ENCODE peak calls at places on chromosome 7, in eight cellular contexts. One of them, this sample, is unnamed.

GRCh38 chr7:128022631-128023532 is 8.4 kb downstream of the LRRC4 start:
- DNase-seq in EL: peak; percentile 80
- DNase-seq in stimulated activated CD4-positive, alpha-beta T cell treated with anti-CD3 and anti-CD28 coated beads, Interleukin-15, amount 100 ng/mL, for 24 hours: no peak
- DNase-seq in brain microvascular endothelial cell: peak; percentile 27
- DNase-seq in left lung: no peak
- DNase-seq in mesendoderm: peak; percentile 53
- DNase-seq in kidney tubule cell: peak; percentile 81
- DNase-seq in GM19239: no peak
- DNase-seq in this sample: no peak

GRCh38 chr7:27700501-27700900 is 37.8 kb upstream of the HIBADH start:
- DNase-seq in left lung: no peak
- DNase-seq in stimulated activated CD4-positive, alpha-beta T cell treated with anti-CD3 and anti-CD28 coated beads, Interleukin-15, amount 100 ng/mL, for 24 hours: no peak
- DNase-seq in kidney tubule cell: no peak
- DNase-seq in brain microvascular endothelial cell: no peak
- DNase-seq in GM19239: no peak
- DNase-seq in mesendoderm: no peak
- DNase-seq in EL: no peak
- DNase-seq in this sample: no peak

GRCh38 chr7:126657599-126658358 is 595.0 kb downstream of the GRM8 start:
- DNase-seq in kidney tubule cell: peak; percentile 13
- DNase-seq in stimulated activated CD4-positive, alpha-beta T cell treated with anti-CD3 and anti-CD28 coated beads, Interleukin-15, amount 100 ng/mL, for 24 hours: no peak
- DNase-seq in EL: no peak
- DNase-seq in left lung: no peak
- DNase-seq in brain microvascular endothelial cell: no peak
- DNase-seq in GM19239: peak; percentile 33
- DNase-seq in mesendoderm: no peak
- DNase-seq in this sample: no peak

GRCh38 chr7:32648408-32649156 is 153.3 kb downstream of the AVL9 start:
- DNase-seq in stimulated activated CD4-positive, alpha-beta T cell treated with anti-CD3 and anti-CD28 coated beads, Interleukin-15, amount 100 ng/mL, for 24 hours: no peak
- DNase-seq in GM19239: no peak
- DNase-seq in brain microvascular endothelial cell: no peak
- DNase-seq in kidney tubule cell: no peak
- DNase-seq in EL: no peak
- DNase-seq in mesendoderm: no peak
- DNase-seq in left lung: no peak
- DNase-seq in this sample: no peak

GRCh38 chr7:52726493-52726892 is 308.9 kb upstream of the POM121L12 start:
- DNase-seq in EL: no peak
- DNase-seq in GM19239: no peak
- DNase-seq in mesendoderm: no peak
- DNase-seq in left lung: no peak
- DNase-seq in stimulated activated CD4-positive, alpha-beta T cell treated with anti-CD3 and anti-CD28 coated beads, Interleukin-15, amount 100 ng/mL, for 24 hours: no peak
- DNase-seq in kidney tubule cell: peak; percentile 21
- DNase-seq in brain microvascular endothelial cell: no peak
- DNase-seq in this sample: no peak

GRCh38 chr7:2908103-2908683 is 64.1 kb upstream of the GNA12 start:
- DNase-seq in GM19239: no peak
- DNase-seq in EL: no peak
- DNase-seq in kidney tubule cell: no peak
- DNase-seq in mesendoderm: no peak
- DNase-seq in left lung: peak; percentile 14
- DNase-seq in stimulated activated CD4-positive, alpha-beta T cell treated with anti-CD3 and anti-CD28 coated beads, Interleukin-15, amount 100 ng/mL, for 24 hours: no peak
- DNase-seq in brain microvascular endothelial cell: no peak
- DNase-seq in this sample: no peak

GRCh38 chr7:66307591-66308215 is 102.6 kb downstream of the TPST1 start:
- DNase-seq in stimulated activated CD4-positive, alpha-beta T cell treated with anti-CD3 and anti-CD28 coated beads, Interleukin-15, amount 100 ng/mL, for 24 hours: no peak
- DNase-seq in brain microvascular endothelial cell: peak; percentile 48
- DNase-seq in EL: peak; percentile 35
- DNase-seq in mesendoderm: no peak
- DNase-seq in GM19239: no peak
- DNase-seq in kidney tubule cell: peak; percentile 55
- DNase-seq in left lung: no peak
- DNase-seq in this sample: no peak

GRCh38 chr7:130490888-130491771 is 755 bp upstream of the MEST start:
- DNase-seq in stimulated activated CD4-positive, alpha-beta T cell treated with anti-CD3 and anti-CD28 coated beads, Interleukin-15, amount 100 ng/mL, for 24 hours: peak; percentile 52
- DNase-seq in kidney tubule cell: peak; percentile 25
- DNase-seq in EL: peak; percentile 38
- DNase-seq in brain microvascular endothelial cell: peak; percentile 29
- DNase-seq in left lung: peak; percentile 84
- DNase-seq in mesendoderm: no peak
- DNase-seq in GM19239: no peak
- DNase-seq in this sample: peak; percentile 81

GRCh38 chr7:122092964-122093797 is 50.9 kb downstream of the AASS start:
- DNase-seq in stimulated activated CD4-positive, alpha-beta T cell treated with anti-CD3 and anti-CD28 coated beads, Interleukin-15, amount 100 ng/mL, for 24 hours: peak; percentile 71
- DNase-seq in EL: peak; percentile 63
- DNase-seq in GM19239: peak; percentile 14
- DNase-seq in brain microvascular endothelial cell: peak; percentile 83
- DNase-seq in left lung: no peak
- DNase-seq in kidney tubule cell: peak; percentile 76
- DNase-seq in mesendoderm: peak; percentile 84
- DNase-seq in this sample: peak; percentile 91

GRCh38 chr7:141281311-141281710 is 207.4 kb downstream of the TMEM178B start:
- DNase-seq in kidney tubule cell: no peak
- DNase-seq in brain microvascular endothelial cell: no peak
- DNase-seq in GM19239: no peak
- DNase-seq in left lung: no peak
- DNase-seq in stimulated activated CD4-positive, alpha-beta T cell treated with anti-CD3 and anti-CD28 coated beads, Interleukin-15, amount 100 ng/mL, for 24 hours: no peak
- DNase-seq in EL: no peak
- DNase-seq in mesendoderm: no peak
- DNase-seq in this sample: no peak

GRCh38 chr7:107934991-107935770 is 44.2 kb downstream of the DLD start:
- DNase-seq in left lung: no peak
- DNase-seq in brain microvascular endothelial cell: peak; percentile 50
- DNase-seq in stimulated activated CD4-positive, alpha-beta T cell treated with anti-CD3 and anti-CD28 coated beads, Interleukin-15, amount 100 ng/mL, for 24 hours: no peak
- DNase-seq in kidney tubule cell: no peak
- DNase-seq in EL: peak; percentile 70
- DNase-seq in GM19239: no peak
- DNase-seq in mesendoderm: no peak
- DNase-seq in this sample: peak; percentile 70

GRCh38 chr7:99380032-99380822 is 5.7 kb downstream of the ARPC1B start:
- DNase-seq in brain microvascular endothelial cell: peak; percentile 52
- DNase-seq in left lung: no peak
- DNase-seq in GM19239: no peak
- DNase-seq in kidney tubule cell: no peak
- DNase-seq in EL: peak; percentile 40
- DNase-seq in stimulated activated CD4-positive, alpha-beta T cell treated with anti-CD3 and anti-CD28 coated beads, Interleukin-15, amount 100 ng/mL, for 24 hours: peak; percentile 69
- DNase-seq in mesendoderm: peak; percentile 59
- DNase-seq in this sample: no peak

GRCh38 chr7:100642534-100642907 is 1.2 kb upstream of the TFR2 start:
- DNase-seq in kidney tubule cell: no peak
- DNase-seq in GM19239: peak; percentile 77
- DNase-seq in brain microvascular endothelial cell: no peak
- DNase-seq in left lung: no peak
- DNase-seq in mesendoderm: no peak
- DNase-seq in EL: no peak
- DNase-seq in stimulated activated CD4-positive, alpha-beta T cell treated with anti-CD3 and anti-CD28 coated beads, Interleukin-15, amount 100 ng/mL, for 24 hours: peak; percentile 62
- DNase-seq in this sample: peak; percentile 70

GRCh38 chr7:7449055-7449454 is 86.6 kb downstream of the COL28A1 start:
- DNase-seq in GM19239: no peak
- DNase-seq in stimulated activated CD4-positive, alpha-beta T cell treated with anti-CD3 and anti-CD28 coated beads, Interleukin-15, amount 100 ng/mL, for 24 hours: no peak
- DNase-seq in mesendoderm: no peak
- DNase-seq in left lung: no peak
- DNase-seq in brain microvascular endothelial cell: no peak
- DNase-seq in kidney tubule cell: no peak
- DNase-seq in EL: no peak
- DNase-seq in this sample: no peak

GRCh38 chr7:2001601-2002442 is 230.9 kb downstream of the MAD1L1 start:
- DNase-seq in stimulated activated CD4-positive, alpha-beta T cell treated with anti-CD3 and anti-CD28 coated beads, Interleukin-15, amount 100 ng/mL, for 24 hours: no peak
- DNase-seq in mesendoderm: no peak
- DNase-seq in brain microvascular endothelial cell: no peak
- DNase-seq in kidney tubule cell: no peak
- DNase-seq in EL: no peak
- DNase-seq in left lung: peak; percentile 79
- DNase-seq in GM19239: no peak
- DNase-seq in this sample: no peak

GRCh38 chr7:26376208-26376917 is 84.7 kb downstream of the SNX10 start:
- DNase-seq in brain microvascular endothelial cell: no peak
- DNase-seq in mesendoderm: peak; percentile 73
- DNase-seq in stimulated activated CD4-positive, alpha-beta T cell treated with anti-CD3 and anti-CD28 coated beads, Interleukin-15, amount 100 ng/mL, for 24 hours: peak; percentile 56
- DNase-seq in GM19239: peak; percentile 30
- DNase-seq in EL: no peak
- DNase-seq in left lung: peak; percentile 84
- DNase-seq in kidney tubule cell: peak; percentile 31
- DNase-seq in this sample: peak; percentile 92

GRCh38 chr7:3003936-3004335 is 39.7 kb downstream of the CARD11 start:
- DNase-seq in GM19239: no peak
- DNase-seq in brain microvascular endothelial cell: no peak
- DNase-seq in stimulated activated CD4-positive, alpha-beta T cell treated with anti-CD3 and anti-CD28 coated beads, Interleukin-15, amount 100 ng/mL, for 24 hours: no peak
- DNase-seq in mesendoderm: no peak
- DNase-seq in kidney tubule cell: no peak
- DNase-seq in EL: no peak
- DNase-seq in left lung: no peak
- DNase-seq in this sample: no peak

GRCh38 chr7:130371059-130371458 is 9.2 kb upstream of the CPA1 start:
- DNase-seq in left lung: no peak
- DNase-seq in EL: peak; percentile 50
- DNase-seq in kidney tubule cell: peak; percentile 28
- DNase-seq in stimulated activated CD4-positive, alpha-beta T cell treated with anti-CD3 and anti-CD28 coated beads, Interleukin-15, amount 100 ng/mL, for 24 hours: no peak
- DNase-seq in brain microvascular endothelial cell: no peak
- DNase-seq in GM19239: no peak
- DNase-seq in mesendoderm: no peak
- DNase-seq in this sample: no peak

GRCh38 chr7:95199779-95200558 is 124.4 kb downstream of the PON1 start:
- DNase-seq in GM19239: no peak
- DNase-seq in EL: peak; percentile 44
- DNase-seq in stimulated activated CD4-positive, alpha-beta T cell treated with anti-CD3 and anti-CD28 coated beads, Interleukin-15, amount 100 ng/mL, for 24 hours: peak; percentile 1
- DNase-seq in left lung: no peak
- DNase-seq in brain microvascular endothelial cell: peak; percentile 47
- DNase-seq in mesendoderm: peak; percentile 67
- DNase-seq in kidney tubule cell: peak; percentile 64
- DNase-seq in this sample: peak; percentile 67

GRCh38 chr7:4631664-4632171 is 50.4 kb upstream of the FOXK1 start:
- DNase-seq in left lung: peak; percentile 85
- DNase-seq in brain microvascular endothelial cell: peak; percentile 84
- DNase-seq in GM19239: no peak
- DNase-seq in mesendoderm: peak; percentile 92
- DNase-seq in stimulated activated CD4-positive, alpha-beta T cell treated with anti-CD3 and anti-CD28 coated beads, Interleukin-15, amount 100 ng/mL, for 24 hours: no peak
- DNase-seq in kidney tubule cell: peak; percentile 86
- DNase-seq in EL: peak; percentile 88
- DNase-seq in this sample: peak; percentile 92

GRCh38 chr7:44096326-44096881 is 7.7 kb upstream of the AEBP1 start:
- DNase-seq in stimulated activated CD4-positive, alpha-beta T cell treated with anti-CD3 and anti-CD28 coated beads, Interleukin-15, amount 100 ng/mL, for 24 hours: no peak
- DNase-seq in mesendoderm: no peak
- DNase-seq in brain microvascular endothelial cell: no peak
- DNase-seq in kidney tubule cell: no peak
- DNase-seq in GM19239: no peak
- DNase-seq in EL: no peak
- DNase-seq in left lung: peak; percentile 60
- DNase-seq in this sample: no peak

GRCh38 chr7:96400001-96400400 is 78.1 kb upstream of the SLC25A13 start:
- DNase-seq in brain microvascular endothelial cell: no peak
- DNase-seq in kidney tubule cell: peak; percentile 26
- DNase-seq in stimulated activated CD4-positive, alpha-beta T cell treated with anti-CD3 and anti-CD28 coated beads, Interleukin-15, amount 100 ng/mL, for 24 hours: no peak
- DNase-seq in left lung: no peak
- DNase-seq in GM19239: no peak
- DNase-seq in EL: no peak
- DNase-seq in mesendoderm: no peak
- DNase-seq in this sample: no peak